ENCODE peak calls at places on chromosomes 12 and 14, in nine cellular contexts. Y is fibroblast of mammary gland, L is Panc1, B is activated B cell treated with CpG ODN at 0.5 μM for 24 hours, G is mucosa of descending colon, O is GM20000, V is neural crest cell, P is right lobe of liver, H is AG09309. X is an unnamed sample.

GRCh38 chr12:2311001-2311778 is 258.4 kb downstream of the CACNA1C start:
- DNase-seq in P (no peak), O (no peak), B (no peak), L (no peak), Y (peak; percentile 88), H (peak; percentile 92), V (no peak), G (no peak), X (no peak)

GRCh38 chr12:85948340-85948739 is 74.2 kb downstream of the NTS start:
- DNase-seq in G (no peak), V (no peak), H (no peak), B (no peak), Y (no peak), O (no peak), P (no peak), L (no peak), X (no peak)

GRCh38 chr14:94557327-94557726 is 3.9 kb upstream of the SERPINA4 start:
- DNase-seq in P (no peak), L (no peak), V (no peak), O (no peak), B (no peak), Y (no peak), G (no peak), H (no peak), X (no peak)

GRCh38 chr12:69278814-69279782 is 39.7 kb downstream of the CPSF6 start:
- DNase-seq in H (no peak), V (no peak), P (no peak), O (no peak), Y (no peak), G (no peak), B (no peak), L (no peak), X (no peak)

GRCh38 chr14:63438065-63438757 is 105.0 kb downstream of the PPP2R5E start:
- DNase-seq in L (peak; percentile 13), Y (peak; percentile 97), V (no peak), O (peak; percentile 23), B (no peak), P (peak; percentile 58), G (no peak), H (peak; percentile 94), X (no peak)

GRCh38 chr12:120797677-120798642 is 72.3 kb downstream of the ACADS start:
- DNase-seq in V (no peak), G (no peak), O (no peak), B (no peak), Y (no peak), L (no peak), H (no peak), P (no peak), X (no peak)

GRCh38 chr12:63047146-63047545 is 103.9 kb downstream of the AVPR1A start:
- DNase-seq in H (no peak), V (no peak), B (no peak), G (no peak), P (no peak), O (no peak), L (no peak), Y (no peak), X (no peak)

GRCh38 chr14:70955543-70956480 is 48.6 kb downstream of the PCNX1 start:
- DNase-seq in B (no peak), Y (peak; percentile 55), V (no peak), H (no peak), G (no peak), L (no peak), P (no peak), O (peak; percentile 12), X (peak; percentile 12)

GRCh38 chr14:63406341-63406740 is 87.6 kb upstream of the GPHB5 start:
- DNase-seq in V (no peak), H (no peak), L (no peak), G (no peak), Y (peak; percentile 14), O (no peak), P (no peak), B (no peak), X (no peak)

GRCh38 chr12:31011746-31012567 is 61.7 kb upstream of the DDX11 start:
- DNase-seq in Y (no peak), L (no peak), P (no peak), H (no peak), G (no peak), B (no peak), O (no peak), V (no peak), X (no peak)

GRCh38 chr14:68444449-68445168 is 348.3 kb downstream of the ZFP36L1 start:
- DNase-seq in G (no peak), O (no peak), B (no peak), L (no peak), V (no peak), Y (peak; percentile 70), P (peak; percentile 37), H (no peak), X (no peak)

GRCh38 chr12:72390146-72390545 is 118.0 kb downstream of the TRHDE start:
- DNase-seq in V (no peak), B (no peak), Y (no peak), O (no peak), L (no peak), G (no peak), P (no peak), H (no peak), X (no peak)

GRCh38 chr12:75591628-75592027 is 80.2 kb upstream of the KRR1 start:
- DNase-seq in Y (no peak), B (no peak), G (no peak), P (no peak), L (no peak), O (no peak), H (no peak), V (no peak), X (no peak)

GRCh38 chr12:21691515-21691914 is 33.9 kb upstream of the LDHB start:
- DNase-seq in V (no peak), H (no peak), G (no peak), Y (no peak), B (no peak), P (no peak), O (no peak), L (no peak), X (no peak)

GRCh38 chr12:47509398-47509851 is 196.4 kb downstream of the RPAP3 start:
- DNase-seq in B (no peak), P (no peak), L (no peak), V (no peak), O (no peak), Y (peak; percentile 8), G (no peak), H (peak; percentile 89), X (no peak)

GRCh38 chr14:67650694-67651093 is 23.7 kb downstream of the VTI1B start:
- DNase-seq in O (no peak), V (no peak), B (no peak), P (no peak), L (no peak), H (peak; percentile 55), G (no peak), Y (peak; percentile 89), X (no peak)

GRCh38 chr12:6949063-6949594 is 2.0 kb upstream of the PTPN6 start:
- DNase-seq in P (peak; percentile 25), B (no peak), L (no peak), Y (no peak), H (no peak), V (no peak), G (peak; percentile 32), O (no peak), X (no peak)

GRCh38 chr12:104929368-104929767 is 28.7 kb downstream of the SLC41A2 start:
- DNase-seq in H (no peak), P (no peak), V (no peak), L (no peak), G (no peak), O (no peak), Y (no peak), B (no peak), X (no peak)

GRCh38 chr12:66678640-66679268 is at the start of gene GRIP1:
- DNase-seq in Y (no peak), G (no peak), V (no peak), H (no peak), B (no peak), P (no peak), L (no peak), O (no peak), X (no peak)

GRCh38 chr14:55508676-55509075 is 68.3 kb upstream of the TBPL2 start:
- DNase-seq in B (no peak), O (no peak), Y (peak; percentile 3), G (no peak), V (no peak), L (no peak), P (no peak), H (no peak), X (no peak)

GRCh38 chr14:100641274-100641860 is 54.1 kb upstream of the BEGAIN start:
- DNase-seq in V (no peak), H (no peak), B (no peak), G (peak; percentile 41), L (no peak), Y (no peak), O (no peak), P (no peak), X (no peak)
- TF ChIP-seq CTCF in V (no peak), H (no peak), B (no peak), G (no peak), L (no peak), Y (peak; percentile 1), O (no peak), P (no peak), X (no peak)

DNA sequence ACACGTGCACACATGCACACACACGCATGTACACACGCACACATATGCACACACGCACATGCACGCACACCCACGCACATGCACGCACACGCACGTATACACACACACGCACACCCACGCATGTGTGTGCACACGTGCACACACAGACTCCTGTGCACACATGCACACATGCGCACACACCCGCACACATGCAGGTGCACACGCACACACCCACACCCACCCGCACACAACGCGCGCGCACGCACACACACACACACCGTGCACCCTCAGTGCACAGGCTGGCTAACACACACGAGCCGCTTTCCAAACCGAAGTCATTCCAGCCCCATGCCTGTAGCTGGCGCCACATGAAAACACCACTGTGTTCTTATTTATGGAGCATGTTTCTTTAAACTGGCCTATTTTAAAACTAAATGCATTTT is 45.3 kb downstream of the GALNT9 start:
- DNase-seq in V (no peak), H (no peak), G (no peak), P (no peak), B (no peak), Y (peak; percentile 42), L (no peak), O (no peak), X (no peak)
- TF ChIP-seq CTCF in V (peak; percentile 40), H (peak; percentile 56), G (no peak), P (no peak), B (no peak), Y (peak; percentile 50), L (peak; percentile 83), O (no peak), X (no peak)

DNA sequence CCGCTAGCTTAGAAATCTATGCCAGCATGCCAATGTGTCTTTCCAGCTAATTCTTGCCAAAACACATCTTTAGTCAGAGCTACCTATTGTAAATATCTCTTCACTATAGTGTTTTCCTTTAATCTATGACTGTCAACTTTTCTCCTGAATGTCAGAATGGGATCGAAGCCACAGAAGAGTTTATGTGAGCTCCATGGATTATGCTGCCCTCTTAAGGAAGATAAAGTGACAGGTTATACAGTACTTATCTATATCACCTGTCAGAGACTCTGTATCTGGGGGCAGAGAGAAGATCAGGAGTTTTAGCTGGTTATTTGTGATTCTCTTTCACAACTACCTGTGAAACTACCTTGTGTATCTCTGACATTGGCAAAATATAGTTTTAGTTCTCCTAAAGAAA is 204.3 kb upstream of the SEL1L start:
- DNase-seq in H (no peak), G (no peak), Y (no peak), O (no peak), P (no peak), V (no peak), L (no peak), B (no peak), X (no peak)
- TF ChIP-seq CTCF in H (no peak), G (no peak), Y (no peak), O (no peak), P (no peak), V (no peak), L (no peak), B (no peak), X (no peak)

GRCh38 chr14:22558221-22558913 is 30.7 kb downstream of the DAD1 start:
- DNase-seq in V (no peak), H (no peak), Y (no peak), B (no peak), O (no peak), P (no peak), L (no peak), G (peak; percentile 69), X (no peak)
- TF ChIP-seq CTCF in V (peak; percentile 20), H (peak; percentile 12), Y (no peak), B (no peak), O (no peak), P (no peak), L (peak; percentile 35), G (no peak), X (no peak)

X was measured in GM13977.